ENCODE peak calls at places on chromosomes 4 and X, in six cellular contexts. O is HCT116; B is H54; I is stimulated activated CD4-positive, alpha-beta T cell treated with anti-CD3 and anti-CD28 coated beads, Interleukin-4, amount 100 ng/mL, for 24 hours; G is dermis microvascular lymphatic vessel endothelial cell; Q is stimulated activated CD8-positive, alpha-beta memory T cell treated with anti-CD3 and anti-CD28 coated beads, Interleukin-12 subunit alpha, Interleukin-12 subunit beta, amount 100 ng/mL, for 4 hours. X is an unnamed sample.

GRCh38 chrX:22135994-22136684 is 104.0 kb downstream of the PHEX start:
- DNase-seq in O (peak), B (no peak), I (peak), G (peak), Q (no peak), X (peak)

GRCh38 chr4:8502836-8503585 is 62.4 kb downstream of the TRMT44 start:
- DNase-seq in O (no peak), B (no peak), I (no peak), G (no peak), Q (no peak), X (no peak)

GRCh38 chr4:102036619-102037376 is 246.3 kb downstream of the BANK1 start:
- DNase-seq in O (no peak), B (no peak), I (no peak), G (no peak), Q (no peak), X (no peak)

GRCh38 chr4:145480257-145480656 is 1.4 kb upstream of the SMAD1 start:
- DNase-seq in O (no peak), B (no peak), I (no peak), G (no peak), Q (no peak), X (no peak)

GRCh38 chr4:129164243-129164642 is 68.3 kb downstream of the C4orf33 start:
- DNase-seq in O (no peak), B (no peak), I (no peak), G (no peak), Q (no peak), X (no peak)

GRCh38 chrX:118562574-118563164 is 67.1 kb downstream of the DOCK11 start:
- DNase-seq in O (no peak), B (no peak), I (no peak), G (no peak), Q (no peak), X (no peak)

GRCh38 chrX:1463581-1464281 is 11.0 kb upstream of the ASMTL start:
- DNase-seq in O (no peak), B (no peak), I (peak), G (no peak), Q (no peak), X (no peak)

GRCh38 chrX:155923200-155923599 is 42.1 kb downstream of the VAMP7 start:
- DNase-seq in O (no peak), B (no peak), I (no peak), G (no peak), Q (no peak), X (no peak)

GRCh38 chr4:96186593-96186992 is 346.7 kb downstream of the PDHA2 start:
- DNase-seq in O (no peak), B (no peak), I (no peak), G (no peak), Q (no peak), X (no peak)

GRCh38 chr4:169256101-169256612 is 14.6 kb downstream of the SH3RF1 start:
- DNase-seq in O (no peak), B (no peak), I (no peak), G (no peak), Q (no peak), X (no peak)